ENCODE peak calls at places on chromosomes 16 and 17, in ten cellular contexts. W, V, R, N, D, Q, X, E, Z and S are unnamed samples.
A peak's percentile ranks its signal among the peaks of the same experiment; 100 is the strongest.

GRCh38 chr17:83192161-83192788 is 112.9 kb downstream of the METRNL start:
- DNase-seq in V (peak; percentile 81), D (no peak), R (no peak), Q (peak; percentile 72), W (peak; percentile 17), E (peak; percentile 77), X (no peak), Z (no peak), N (peak; percentile 30), S (no peak)

GRCh38 chr17:58970966-58971575 is 135.6 kb downstream of the TRIM37 start:
- DNase-seq in R (no peak), Q (no peak), N (no peak), V (peak; percentile 52), X (no peak), D (no peak), Z (no peak), E (no peak), W (no peak), S (no peak)

GRCh38 chr16:50591800-50592771 is 43.9 kb downstream of the NKD1 start:
- DNase-seq in E (peak; percentile 93), Q (peak; percentile 71), R (no peak), W (no peak), X (no peak), D (no peak), V (no peak), Z (no peak), N (peak; percentile 80), S (no peak)

GRCh38 chr17:8031261-8031661 is 7.6 kb upstream of the ALOX15B start:
- DNase-seq in W (no peak), N (no peak), R (no peak), D (no peak), Z (no peak), E (no peak), V (no peak), X (no peak), Q (no peak), S (no peak)

GRCh38 chr16:4593069-4593468 is 21.6 kb downstream of the UBALD1 start:
- DNase-seq in Q (no peak), V (no peak), R (no peak), E (no peak), W (no peak), X (no peak), D (no peak), Z (no peak), N (no peak), S (no peak)

GRCh38 chr17:80104321-80104955 is 3.1 kb downstream of the GAA start:
- DNase-seq in N (peak; percentile 44), W (no peak), R (no peak), Z (no peak), D (no peak), V (peak; percentile 26), Q (peak; percentile 42), E (no peak), X (no peak), S (no peak)

GRCh38 chr17:2259769-2260536 is 43.6 kb downstream of the SMG6 start:
- DNase-seq in E (no peak), D (no peak), V (peak; percentile 38), X (peak; percentile 61), N (no peak), R (no peak), Z (no peak), W (peak; percentile 7), Q (no peak), S (peak; percentile 91)

GRCh38 chr17:2156666-2157065 is 101.8 kb downstream of the HIC1 start:
- DNase-seq in D (no peak), V (no peak), N (no peak), R (no peak), Z (no peak), X (no peak), W (no peak), Q (no peak), E (no peak), S (no peak)

GRCh38 chr16:71537643-71538042 is 11.4 kb downstream of the CHST4 start:
- DNase-seq in D (peak; percentile 65), V (peak; percentile 61), R (no peak), Q (no peak), Z (no peak), N (no peak), X (no peak), E (no peak), W (peak; percentile 68), S (peak; percentile 21)

GRCh38 chr16:81939164-81940067 is 71.9 kb downstream of the SDR42E1 start:
- DNase-seq in E (no peak), V (no peak), Z (no peak), X (no peak), N (no peak), W (peak; percentile 23), Q (no peak), R (no peak), D (no peak), S (no peak)

GRCh38 chr17:77581480-77581879 is 377.0 kb upstream of the TNRC6C start:
- DNase-seq in Z (no peak), Q (no peak), D (no peak), X (no peak), E (no peak), W (no peak), R (no peak), V (peak; percentile 49), N (no peak), S (no peak)

GRCh38 chr17:48566717-48567116 is 11.4 kb downstream of the HOXB4 start:
- DNase-seq in N (no peak), V (no peak), W (no peak), E (no peak), Z (no peak), X (no peak), Q (no peak), R (no peak), D (no peak), S (no peak)
- H3K4me3 ChIP-seq in N (no peak overlapping the region), V (no peak overlapping the region), W (no peak overlapping the region), E (no peak overlapping the region), Z (no peak overlapping the region), X (no peak overlapping the region), Q (no peak overlapping the region), R (no peak overlapping the region), D (no peak overlapping the region), S (no peak overlapping the region)

GRCh38 chr16:6576646-6577045 is 756.0 kb upstream of the RBFOX1 start:
- DNase-seq in Z (no peak), D (no peak), W (no peak), N (no peak), E (no peak), X (no peak), Q (no peak), R (no peak), V (no peak), S (no peak)

GRCh38 chr16:6570520-6570919 is 762.1 kb upstream of the RBFOX1 start:
- DNase-seq in Q (no peak), N (no peak), W (no peak), X (no peak), D (no peak), V (no peak), Z (no peak), R (no peak), E (no peak), S (no peak)

GRCh38 chr16:6571044-6571443 is 761.6 kb upstream of the RBFOX1 start:
- DNase-seq in X (no peak), E (no peak), Z (no peak), D (no peak), N (no peak), Q (no peak), R (no peak), W (no peak), V (no peak), S (no peak)

GRCh38 chr16:6574146-6574545 is 758.5 kb upstream of the RBFOX1 start:
- DNase-seq in Z (no peak), R (no peak), Q (no peak), N (no peak), D (no peak), W (no peak), V (no peak), E (no peak), X (no peak), S (no peak)

DNA sequence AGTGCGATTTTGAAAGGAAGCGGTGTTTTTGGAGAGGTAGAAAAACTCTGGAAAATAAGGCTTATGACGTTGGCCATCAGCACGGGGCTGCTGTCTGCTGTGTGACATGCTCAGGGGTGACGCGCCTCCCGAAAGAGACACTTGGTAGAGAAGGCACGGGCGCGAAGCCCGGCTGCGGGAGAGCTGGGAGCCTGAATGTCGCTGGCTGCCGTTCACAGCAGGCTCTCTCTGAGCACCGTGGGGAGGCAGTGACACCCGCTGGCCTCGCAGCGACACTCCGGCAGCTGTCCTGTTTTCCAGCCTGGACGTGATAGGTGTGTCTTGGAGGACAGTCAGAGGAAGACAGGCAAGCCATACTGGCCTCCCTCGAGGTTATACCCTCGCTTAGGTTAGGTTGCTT is 759.1 kb upstream of the RBFOX1 start:
- DNase-seq in N (no peak), D (no peak), R (no peak), X (no peak), Q (peak; percentile 55), E (no peak), W (peak; percentile 6), Z (no peak), V (no peak), S (no peak)
- TF ChIP-seq CTCF in N (no peak), D (no peak), R (no peak), X (no peak), Q (no peak), E (no peak), W (no peak), Z (no peak), V (no peak), S (no peak)

GRCh38 chr17:68600881-68601564 is at the start of gene FAM20A:
- DNase-seq in R (no peak), Q (peak; percentile 74), X (no peak), W (no peak), Z (no peak), N (peak; percentile 66), D (no peak), V (no peak), E (no peak), S (no peak)
- H3K4me3 ChIP-seq in R (peak within 1 kb of the TSS; percentile 59), Q (peak within 1 kb of the TSS; percentile 73), X (no peak within 1 kb of the TSS), W (no peak within 1 kb of the TSS), Z (no peak within 1 kb of the TSS), N (peak within 1 kb of the TSS; percentile 70), D (no peak within 1 kb of the TSS), V (peak within 1 kb of the TSS; percentile 40), E (peak within 1 kb of the TSS; percentile 82), S (no peak within 1 kb of the TSS)

GRCh38 chr17:28343491-28343932 is 8.0 kb downstream of the TNFAIP1 start:
- DNase-seq in Q (no peak), N (no peak), Z (no peak), W (no peak), R (no peak), X (no peak), E (no peak), D (no peak), V (no peak), S (no peak)

GRCh38 chr17:28342313-28342712 is 6.8 kb downstream of the TNFAIP1 start:
- DNase-seq in R (no peak), N (no peak), E (no peak), V (no peak), D (no peak), Q (no peak), Z (no peak), X (no peak), W (no peak), S (no peak)

GRCh38 chr17:28340374-28340773 is 4.8 kb downstream of the TNFAIP1 start:
- DNase-seq in V (no peak), E (no peak), D (no peak), R (no peak), X (no peak), Q (no peak), Z (no peak), W (no peak), N (no peak), S (no peak)

GRCh38 chr17:28339431-28339830 is 3.9 kb downstream of the TNFAIP1 start:
- DNase-seq in W (no peak), R (no peak), N (no peak), E (no peak), Q (no peak), Z (no peak), X (no peak), V (no peak), D (no peak), S (no peak)

GRCh38 chr17:28341516-28341915 is 6.0 kb downstream of the TNFAIP1 start:
- DNase-seq in W (no peak), Z (no peak), E (no peak), V (no peak), R (no peak), D (no peak), X (no peak), N (no peak), Q (no peak), S (no peak)
- TF ChIP-seq CTCF in W (no peak), Z (no peak), E (no peak), V (no peak), R (no peak), D (no peak), X (no peak), N (no peak), Q (no peak), S (no peak)